ENCODE peak calls at places on chromosomes 13 and 19, in five cellular contexts. K, F, A, M and Y are unnamed samples.

GRCh38 chr19:17794731-17795494 is at the start of gene B3GNT3:
- DNase-seq in K (peak; percentile 95), F (no peak), A (peak; percentile 39), M (peak; percentile 55), Y (peak; percentile 96)

GRCh38 chr19:14059652-14060155 is 2.2 kb downstream of the PALM3 start:
- DNase-seq in K (no peak), F (no peak), A (no peak), M (no peak), Y (no peak)

GRCh38 chr19:794989-795658 is 2.1 kb upstream of the PTBP1 start:
- DNase-seq in K (no peak), F (no peak), A (no peak), M (no peak), Y (peak; percentile 61)

GRCh38 chr13:44281252-44282000 is 92.2 kb upstream of the SERP2 start:
- DNase-seq in K (no peak), F (no peak), A (no peak), M (no peak), Y (no peak)

GRCh38 chr13:27276188-27276587 is 5.6 kb downstream of the RASL11A start:
- DNase-seq in K (no peak), F (no peak), A (peak; percentile 67), M (no peak), Y (no peak)

GRCh38 chr19:14775855-14776254 is 2.5 kb downstream of the ADGRE2 start:
- DNase-seq in K (peak; percentile 17), F (no peak), A (no peak), M (no peak), Y (peak; percentile 16)

GRCh38 chr19:45469835-45470146 is 2.0 kb downstream of the FOSB start:
- DNase-seq in K (peak; percentile 93), F (no peak), A (no peak), M (no peak), Y (no peak)

GRCh38 chr19:43694553-43694952 is 21.3 kb upstream of the IRGC start:
- DNase-seq in K (no peak), F (no peak), A (no peak), M (no peak), Y (no peak)

GRCh38 chr13:98984118-98984517 is 6.3 kb upstream of the DOCK9 start:
- DNase-seq in K (no peak), F (no peak), A (no peak), M (no peak), Y (no peak)

GRCh38 chr13:111915104-111915551 is 151.8 kb upstream of the SOX1 start:
- DNase-seq in K (no peak), F (peak; percentile 88), A (no peak), M (peak; percentile 38), Y (no peak)

GRCh38 chr19:19997656-19998268 is 41.5 kb downstream of the ZNF682 start:
- DNase-seq in K (peak; percentile 24), F (no peak), A (no peak), M (peak; percentile 54), Y (no peak)

GRCh38 chr19:14072535-14073231 is at the start of gene MISP3:
- DNase-seq in K (peak; percentile 92), F (no peak), A (no peak), M (no peak), Y (peak; percentile 94)

GRCh38 chr13:106471957-106472543 is 63.4 kb downstream of the EFNB2 start:
- DNase-seq in K (peak; percentile 73), F (no peak), A (peak; percentile 80), M (no peak), Y (peak; percentile 62)
- H3K4me3 ChIP-seq in K (no peak overlapping the region), F (peak overlapping the region; percentile 31), A (peak overlapping the region; percentile 21), M (no peak overlapping the region), Y (no peak overlapping the region)

GRCh38 chr19:11597202-11598102 is at the start of gene ZNF627:
- DNase-seq in K (peak; percentile 100), F (peak; percentile 100), A (peak; percentile 98), M (peak; percentile 96), Y (peak; percentile 99)
- TF ChIP-seq CTCF in K (peak; percentile 24), F (peak; percentile 48), A (peak; percentile 4), M (no peak), Y (no peak)

GRCh38 chr19:10085641-10086031 is 481 bp upstream of the SHFL start:
- DNase-seq in K (no peak), F (no peak), A (no peak), M (no peak), Y (no peak)
- H3K4me3 ChIP-seq in K (peak overlapping the region; percentile 78), F (peak overlapping the region; percentile 97), A (peak overlapping the region; percentile 95), M (peak overlapping the region; percentile 99), Y (peak overlapping the region; percentile 76)

GRCh38 chr13:82480415-82480814 is 1401.9 kb downstream of the SLITRK1 start:
- DNase-seq in K (no peak), F (no peak), A (peak; percentile 3), M (no peak), Y (no peak)

DNA sequence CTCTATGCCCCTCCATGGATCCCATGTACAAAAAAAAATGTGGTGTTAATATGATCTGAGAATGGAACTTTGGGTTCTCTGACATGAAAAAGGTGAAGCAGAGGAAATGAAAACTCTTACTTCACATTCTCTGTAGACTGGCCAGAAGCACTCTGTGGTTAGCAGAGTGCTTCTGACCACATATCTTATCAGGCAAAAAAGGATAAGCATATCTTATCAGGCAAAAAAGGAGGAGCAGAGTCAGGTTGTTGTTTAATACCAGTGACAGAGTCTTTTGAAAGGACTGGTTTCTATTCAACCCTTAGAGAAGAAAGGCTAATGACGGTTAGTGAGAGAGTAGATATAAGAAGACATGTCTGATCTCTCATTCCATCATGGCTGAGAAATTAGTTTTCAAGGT is 1404.8 kb downstream of the SLITRK1 start:
- DNase-seq in K (no peak), F (no peak), A (no peak), M (no peak), Y (no peak)
- TF ChIP-seq CTCF in K (no peak), F (no peak), A (no peak), M (no peak), Y (no peak)

GRCh38 chr13:43126420-43126819 is 103.0 kb downstream of the DNAJC15 start:
- DNase-seq in K (no peak), F (peak; percentile 57), A (no peak), M (no peak), Y (no peak)

GRCh38 chr13:43119206-43119605 is 95.8 kb downstream of the DNAJC15 start:
- DNase-seq in K (no peak), F (no peak), A (no peak), M (no peak), Y (no peak)

GRCh38 chr13:43123856-43124255 is 100.5 kb downstream of the DNAJC15 start:
- DNase-seq in K (no peak), F (no peak), A (no peak), M (no peak), Y (no peak)

GRCh38 chr13:43124495-43124894 is 101.1 kb downstream of the DNAJC15 start:
- DNase-seq in K (no peak), F (no peak), A (no peak), M (no peak), Y (no peak)

DNA sequence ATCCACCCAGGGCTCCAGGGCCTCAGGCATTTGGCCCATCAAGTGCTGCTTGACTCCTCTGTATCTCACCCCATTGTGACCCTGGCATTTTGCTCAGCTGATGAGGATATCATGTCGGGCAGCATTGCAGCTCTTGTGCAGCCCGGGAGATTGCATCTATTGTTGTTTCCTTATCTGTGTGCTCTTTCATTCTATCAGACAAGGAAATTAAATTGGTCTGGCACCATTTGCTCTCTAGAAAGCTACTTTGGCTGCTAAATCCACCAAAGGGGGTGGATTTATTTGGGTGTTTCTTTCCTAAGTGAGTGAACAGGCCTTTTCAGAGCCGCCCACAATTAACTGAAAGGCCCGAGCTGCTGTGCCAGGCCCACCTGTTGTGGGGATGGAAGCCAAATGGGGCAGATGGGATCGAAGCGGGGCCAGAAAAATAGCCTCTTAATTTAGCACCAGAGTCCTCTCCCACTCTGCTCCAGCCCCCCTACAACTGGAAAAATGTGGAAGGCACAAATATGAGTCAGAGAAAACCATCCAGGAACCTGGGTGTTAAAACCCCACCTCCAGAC is 99.4 kb downstream of the DNAJC15 start:
- DNase-seq in K (no peak), F (no peak), A (no peak), M (no peak), Y (no peak)
- H3K4me3 ChIP-seq in K (no peak overlapping the region), F (no peak overlapping the region), A (no peak overlapping the region), M (no peak overlapping the region), Y (no peak overlapping the region)

DNA sequence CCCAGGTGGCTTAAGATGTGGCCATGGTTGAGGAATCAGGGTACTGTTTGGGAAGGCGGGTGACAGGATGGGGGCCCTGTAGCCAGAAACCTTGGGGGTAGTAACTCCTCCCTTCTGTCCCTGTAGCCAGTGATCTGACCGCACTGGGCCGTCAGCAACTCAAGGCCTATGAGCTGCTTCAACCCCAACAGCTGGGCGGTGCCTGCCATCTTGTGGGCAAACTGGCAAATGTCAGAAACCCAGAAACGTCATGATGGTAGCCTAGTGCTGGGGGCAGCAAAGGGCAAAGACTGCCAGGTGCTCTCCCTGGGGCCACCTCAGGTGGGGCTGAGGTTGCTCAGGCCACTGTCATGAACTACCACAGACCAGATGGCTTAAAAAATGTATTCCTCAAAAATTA is 3.5 kb downstream of the COPE start:
- DNase-seq in K (peak; percentile 39), F (no peak), A (peak; percentile 56), M (no peak), Y (peak; percentile 51)
- TF ChIP-seq CTCF in K (peak; percentile 30), F (no peak), A (peak; percentile 29), M (no peak), Y (no peak)

GRCh38 chr19:47232422-47233211 is 1.6 kb upstream of the BBC3 start:
- DNase-seq in K (peak; percentile 46), F (no peak), A (peak; percentile 61), M (no peak), Y (peak; percentile 58)
- H3K4me3 ChIP-seq in K (peak overlapping the region; percentile 98), F (no peak overlapping the region), A (peak overlapping the region; percentile 42), M (no peak overlapping the region), Y (peak overlapping the region; percentile 18)

DNA sequence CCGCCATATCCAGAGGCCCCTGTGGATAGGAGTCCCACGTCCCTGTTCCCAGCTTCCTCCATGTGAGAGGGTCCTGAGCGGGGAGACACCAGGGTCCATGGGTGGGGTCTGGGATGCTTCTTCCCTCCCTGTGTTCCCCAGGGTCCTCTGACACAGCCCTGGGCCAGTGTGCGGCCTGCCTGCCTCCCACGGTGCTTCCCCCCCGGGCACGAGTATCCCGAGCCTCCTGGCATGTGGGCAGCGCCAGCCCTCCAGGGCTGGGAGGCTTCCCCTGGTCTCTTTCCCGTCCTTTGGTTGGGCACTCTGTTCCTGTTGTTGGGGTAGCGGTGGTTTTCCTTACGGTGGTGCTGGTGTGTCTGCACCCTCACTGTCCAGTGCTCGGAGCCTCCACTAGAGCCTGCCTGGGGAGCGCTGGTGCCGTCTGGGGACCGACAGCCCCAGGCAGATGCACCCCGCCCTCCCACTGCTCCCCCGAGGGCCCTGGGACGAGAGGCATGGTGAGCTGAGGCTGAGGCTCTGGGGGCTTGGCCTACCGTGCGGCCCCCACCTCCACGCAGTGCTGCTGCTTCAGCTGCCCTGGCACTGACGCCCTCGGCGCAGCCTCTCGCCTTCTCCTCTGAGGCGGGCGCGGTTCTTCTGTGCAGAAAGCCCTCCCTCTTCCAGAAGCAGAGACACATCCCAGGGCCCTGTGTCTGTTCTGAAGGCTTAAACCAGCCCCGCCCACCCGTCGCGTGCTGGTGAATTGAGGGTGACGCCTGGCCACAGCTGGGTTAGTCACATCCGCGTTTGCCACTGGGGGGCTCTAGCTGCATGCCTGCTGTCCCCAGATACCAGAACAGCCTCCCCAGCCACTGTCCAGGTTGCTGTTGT is 27.9 kb downstream of the PLEKHJ1 start:
- DNase-seq in K (peak; percentile 63), F (no peak), A (peak; percentile 61), M (no peak), Y (peak; percentile 81)
- TF ChIP-seq CTCF in K (peak; percentile 10), F (no peak), A (peak; percentile 26), M (no peak), Y (no peak)